ENCODE peak calls at places on chromosomes 4 and X, in eight cellular contexts. A, D, H, Y, P, R, U and M are unnamed samples.

GRCh38 chr4:75345436-75345835 is 168.8 kb downstream of the RCHY1 start:
- DNase-seq in A (no peak), D (no peak), H (no peak), Y (no peak), P (no peak), R (no peak), U (no peak), M (no peak)

GRCh38 chrX:20609916-20610415 is 343.3 kb upstream of the RPS6KA3 start:
- DNase-seq in A (no peak), D (no peak), H (no peak), Y (no peak), P (no peak), R (no peak), U (no peak), M (no peak)

GRCh38 chr4:73869130-73870055 is at the start of gene CXCL1:
- DNase-seq in A (peak), D (no peak), H (no peak), Y (no peak), P (no peak), R (no peak), U (no peak), M (no peak)

GRCh38 chr4:48635310-48635709 is 144.8 kb downstream of the FRYL start:
- DNase-seq in A (peak), D (no peak), H (no peak), Y (no peak), P (peak), R (no peak), U (no peak), M (no peak)

GRCh38 chr4:76652389-76652788 is 217.4 kb downstream of the SHROOM3 start:
- DNase-seq in A (no peak), D (no peak), H (no peak), Y (no peak), P (no peak), R (no peak), U (no peak), M (no peak)

GRCh38 chr4:69934150-69934549 is 3.3 kb downstream of the CSN1S1 start:
- DNase-seq in A (no peak), D (no peak), H (no peak), Y (no peak), P (no peak), R (no peak), U (no peak), M (no peak)

GRCh38 chr4:172688536-172688935 is 480.1 kb upstream of the GALNT7 start:
- DNase-seq in A (no peak), D (no peak), H (no peak), Y (no peak), P (no peak), R (no peak), U (no peak), M (no peak)

GRCh38 chr4:32429151-32429550 is 1709.0 kb downstream of the PCDH7 start:
- DNase-seq in A (no peak), D (no peak), H (no peak), Y (no peak), P (no peak), R (no peak), U (no peak), M (no peak)

GRCh38 chr4:15194520-15194919 is 192.2 kb downstream of the CPEB2 start:
- DNase-seq in A (no peak), D (no peak), H (no peak), Y (no peak), P (no peak), R (no peak), U (no peak), M (no peak)

GRCh38 chrX:35380808-35381700 is 417.1 kb upstream of the MAGEB16 start:
- DNase-seq in A (no peak), D (peak), H (no peak), Y (no peak), P (no peak), R (no peak), U (no peak), M (no peak)

GRCh38 chr4:22312113-22312512 is 203.8 kb downstream of the ADGRA3 start:
- DNase-seq in A (no peak), D (no peak), H (no peak), Y (no peak), P (no peak), R (no peak), U (no peak), M (no peak)

GRCh38 chrX:53089224-53089842 is 4.6 kb upstream of the KANTR start:
- DNase-seq in A (no peak), D (no peak), H (no peak), Y (no peak), P (peak), R (peak), U (no peak), M (no peak)

GRCh38 chr4:40480291-40480690 is 145.2 kb downstream of the CHRNA9 start:
- DNase-seq in A (no peak), D (no peak), H (no peak), Y (no peak), P (no peak), R (no peak), U (no peak), M (no peak)

GRCh38 chr4:70356185-70356584 is 4.4 kb upstream of the SMR3A start:
- DNase-seq in A (no peak), D (no peak), H (no peak), Y (no peak), P (no peak), R (no peak), U (no peak), M (no peak)

GRCh38 chr4:181613210-181613609 is 630.0 kb upstream of the TENM3 start:
- DNase-seq in A (no peak), D (no peak), H (no peak), Y (no peak), P (no peak), R (no peak), U (no peak), M (no peak)

GRCh38 chr4:26475716-26476115 is 14.6 kb downstream of the CCKAR start:
- DNase-seq in A (no peak), D (no peak), H (no peak), Y (no peak), P (no peak), R (no peak), U (no peak), M (no peak)

GRCh38 chrX:119721487-119721886 is 28.5 kb upstream of the SEPTIN6 start:
- DNase-seq in A (no peak), D (no peak), H (peak), Y (no peak), P (no peak), R (no peak), U (no peak), M (no peak)

GRCh38 chr4:112857461-112857860 is 192.0 kb upstream of the ANK2 start:
- DNase-seq in A (no peak), D (no peak), H (no peak), Y (no peak), P (no peak), R (peak), U (no peak), M (no peak)

GRCh38 chrX:150635952-150636351 is 57.2 kb upstream of the MTMR1 start:
- DNase-seq in A (no peak), D (no peak), H (no peak), Y (no peak), P (no peak), R (peak), U (no peak), M (no peak)

GRCh38 chr4:141686929-141687328 is 50.5 kb downstream of the IL15 start:
- DNase-seq in A (no peak), D (no peak), H (peak), Y (no peak), P (no peak), R (no peak), U (no peak), M (no peak)

GRCh38 chr4:116391020-116391419 is 694.4 kb downstream of the TRAM1L1 start:
- DNase-seq in A (no peak), D (no peak), H (no peak), Y (no peak), P (no peak), R (no peak), U (no peak), M (no peak)

GRCh38 chr4:87419578-87420249 is 2.7 kb upstream of the NUDT9 start:
- DNase-seq in A (no peak), D (no peak), H (no peak), Y (no peak), P (no peak), R (no peak), U (no peak), M (no peak)

GRCh38 chr4:77021614-77022089 is 54.1 kb downstream of the CCNI start:
- DNase-seq in A (no peak), D (no peak), H (peak), Y (no peak), P (no peak), R (peak), U (no peak), M (no peak)

GRCh38 chr4:84905646-84906045 is 60.8 kb downstream of the WDFY3 start:
- DNase-seq in A (no peak), D (no peak), H (no peak), Y (no peak), P (no peak), R (no peak), U (no peak), M (no peak)

GRCh38 chr4:89268572-89269180 is 38.9 kb downstream of the GPRIN3 start:
- DNase-seq in A (no peak), D (no peak), H (no peak), Y (no peak), P (no peak), R (no peak), U (no peak), M (peak)

GRCh38 chr4:75919914-75920313 is 17.7 kb upstream of the PPEF2 start:
- DNase-seq in A (no peak), D (no peak), H (no peak), Y (no peak), P (no peak), R (no peak), U (no peak), M (no peak)

GRCh38 chr4:40448875-40449274 is 113.7 kb downstream of the CHRNA9 start:
- DNase-seq in A (no peak), D (no peak), H (no peak), Y (no peak), P (no peak), R (no peak), U (no peak), M (no peak)

GRCh38 chrX:119417376-119417775 is 18.2 kb downstream of the SLC25A43 start:
- DNase-seq in A (no peak), D (no peak), H (no peak), Y (no peak), P (no peak), R (no peak), U (no peak), M (no peak)